ENCODE peak calls at places on chromosomes 4 and X, in seven cellular contexts. W is NCI-H748 treated with DMSO at 0.1 percent for 48 hours, D is T-helper 2 cell, G is NCI-H1105 treated with DMSO at 0.1 percent for 48 hours, V is astrocyte, P is endothelial cell, A is cardiac fibroblast. K is an unnamed sample.

GRCh38 chr4:10226756-10227155 is 110.2 kb upstream of the WDR1 start:
- DNase-seq in W (no peak), D (no peak), G (no peak), V (no peak), P (no peak), A (peak; percentile 36), K (no peak)

GRCh38 chr4:3174371-3175338 is 74.3 kb upstream of the MSANTD1 start:
- DNase-seq in W (no peak), D (no peak), G (peak; percentile 64), V (no peak), P (no peak), A (no peak), K (no peak)

GRCh38 chrX:64204701-64205440 is 637 bp downstream of the AMER1 start:
- DNase-seq in W (no peak), D (no peak), G (peak; percentile 28), V (peak; percentile 17), P (peak; percentile 18), A (peak; percentile 26), K (no peak)

GRCh38 chr4:60923075-60923474 is 277.1 kb upstream of the ADGRL3 start:
- DNase-seq in W (peak; percentile 32), D (no peak), G (no peak), V (no peak), P (no peak), A (no peak), K (no peak)

GRCh38 chrX:39396358-39396995 is 595.2 kb downstream of the MID1IP1 start:
- DNase-seq in W (no peak), D (no peak), G (peak; percentile 16), V (no peak), P (no peak), A (no peak), K (no peak)

GRCh38 chr4:139558235-139559094 is 2.4 kb upstream of the SETD7 start:
- DNase-seq in W (no peak), D (no peak), G (no peak), V (no peak), P (no peak), A (no peak), K (no peak)

GRCh38 chr4:23631255-23631950 is 258.4 kb downstream of the PPARGC1A start:
- DNase-seq in W (no peak), D (no peak), G (peak; percentile 11), V (no peak), P (no peak), A (no peak), K (no peak)

GRCh38 chrX:1205681-1206611 is 6.5 kb downstream of the CRLF2 start:
- DNase-seq in W (no peak), D (peak; percentile 9), G (no peak), V (peak; percentile 76), P (no peak), A (peak; percentile 85), K (peak; percentile 79)

GRCh38 chr4:105674011-105674410 is 34.5 kb downstream of the INTS12 start:
- DNase-seq in W (no peak), D (no peak), G (no peak), V (no peak), P (no peak), A (no peak), K (no peak)

GRCh38 chr4:150216725-150217124 is 138.5 kb downstream of the DCLK2 start:
- DNase-seq in W (no peak), D (no peak), G (no peak), V (no peak), P (no peak), A (no peak), K (no peak)

GRCh38 chr4:7361256-7361655 is 73.5 kb downstream of the PSAPL1 start:
- DNase-seq in W (no peak), D (no peak), G (no peak), V (no peak), P (no peak), A (no peak), K (no peak)

GRCh38 chr4:169968999-169969398 is 57.2 kb downstream of the MFAP3L start:
- DNase-seq in W (no peak), D (no peak), G (no peak), V (peak; percentile 89), P (no peak), A (peak; percentile 95), K (no peak)

GRCh38 chr4:6840062-6840976 is 57.8 kb downstream of the KIAA0232 start:
- DNase-seq in W (no peak), D (no peak), G (no peak), V (peak; percentile 53), P (no peak), A (peak; percentile 17), K (no peak)

GRCh38 chr4:89724716-89725115 is 112.2 kb downstream of the SNCA start:
- DNase-seq in W (no peak), D (no peak), G (no peak), V (peak; percentile 81), P (no peak), A (peak; percentile 43), K (peak; percentile 24)

GRCh38 chr4:125085-125820 is 952 bp downstream of the ZNF718 start:
- DNase-seq in W (no peak), D (no peak), G (no peak), V (peak; percentile 31), P (peak; percentile 67), A (peak; percentile 44), K (peak; percentile 53)

GRCh38 chrX:124829930-124830329 is 483.6 kb downstream of the SH2D1A start:
- DNase-seq in W (no peak), D (no peak), G (no peak), V (no peak), P (no peak), A (no peak), K (no peak)

GRCh38 chr4:94232519-94232918 is 24.9 kb downstream of the SMARCAD1 start:
- DNase-seq in W (no peak), D (no peak), G (no peak), V (no peak), P (no peak), A (no peak), K (no peak)

GRCh38 chrX:148811236-148811635 is 310.8 kb downstream of the AFF2 start:
- DNase-seq in W (no peak), D (no peak), G (no peak), V (peak; percentile 37), P (no peak), A (peak; percentile 43), K (peak; percentile 63)

GRCh38 chrX:31314921-31315320 is 243.1 kb upstream of the FTHL17 start:
- DNase-seq in W (no peak), D (no peak), G (no peak), V (peak; percentile 71), P (no peak), A (peak; percentile 22), K (no peak)

GRCh38 chr4:67935888-67936287 is 27.4 kb downstream of the TMPRSS11A start:
- DNase-seq in W (no peak), D (no peak), G (no peak), V (no peak), P (no peak), A (no peak), K (no peak)

GRCh38 chr4:107380836-107381438 is 339.1 kb downstream of the PAPSS1 start:
- DNase-seq in W (no peak), D (no peak), G (no peak), V (no peak), P (no peak), A (no peak), K (no peak)

GRCh38 chr4:106628616-106629606 is 260.3 kb upstream of the GIMD1 start:
- DNase-seq in W (no peak), D (no peak), G (no peak), V (peak; percentile 6), P (no peak), A (no peak), K (no peak)

GRCh38 chr4:41600243-41600642 is 62.3 kb downstream of the LIMCH1 start:
- DNase-seq in W (peak; percentile 15), D (no peak), G (peak; percentile 1), V (peak; percentile 81), P (no peak), A (peak; percentile 26), K (no peak)

GRCh38 chr4:121122661-121123060 is 41.5 kb downstream of the TNIP3 start:
- DNase-seq in W (no peak), D (no peak), G (no peak), V (peak; percentile 29), P (no peak), A (no peak), K (peak; percentile 3)

GRCh38 chrX:331145-331771 is 12.7 kb upstream of the GTPBP6 start:
- DNase-seq in W (no peak), D (no peak), G (peak; percentile 3), V (no peak), P (no peak), A (peak; percentile 60), K (no peak)

GRCh38 chr4:123478859-123479345 is 82.3 kb downstream of the SPRY1 start:
- DNase-seq in W (no peak), D (no peak), G (no peak), V (peak; percentile 64), P (no peak), A (peak; percentile 26), K (no peak)

GRCh38 chr4:108336076-108336475 is 167.3 kb upstream of the LEF1 start:
- DNase-seq in W (no peak), D (no peak), G (no peak), V (peak; percentile 83), P (no peak), A (peak; percentile 16), K (peak; percentile 3)

GRCh38 chr4:653080-653821 is 20.8 kb downstream of the ATP5ME start:
- DNase-seq in W (no peak), D (no peak), G (no peak), V (no peak), P (no peak), A (no peak), K (no peak)